ENCODE peak calls at places on chromosomes 12 and 14, in five cellular contexts. V is GM12892; L is Daoy; E is SK-MEL-5; K is stimulated activated CD4-positive, alpha-beta T cell treated with anti-CD3 and anti-CD28 coated beads, Interleukin-2, amount 100 ng/mL, for 48 hours. J is an unnamed sample.

GRCh38 chr12:77231548-77231947 is 166.2 kb upstream of the E2F7 start:
- DNase-seq in L (peak; percentile 85), V (no peak), K (no peak), E (no peak), J (no peak)

GRCh38 chr14:64095620-64096019 is 198.6 kb downstream of the ESR2 start:
- DNase-seq in E (no peak), K (peak; percentile 9), L (no peak), V (no peak), J (no peak)

GRCh38 chr12:64611430-64612286 is 1.4 kb downstream of the RASSF3 start:
- DNase-seq in E (no peak), V (no peak), L (peak; percentile 31), K (no peak), J (peak; percentile 71)

GRCh38 chr14:64938972-64939816 is 3.4 kb downstream of the GPX2 start:
- DNase-seq in E (no peak), L (no peak), K (no peak), V (no peak), J (no peak)

GRCh38 chr14:105467942-105468471 is 6.6 kb upstream of the CRIP2 start:
- DNase-seq in V (no peak), E (no peak), L (no peak), K (no peak), J (no peak)

GRCh38 chr12:115451785-115452736 is 768.1 kb upstream of the TBX3 start:
- DNase-seq in K (no peak), V (peak; percentile 10), E (no peak), L (peak; percentile 58), J (peak; percentile 89)

GRCh38 chr14:72097173-72097783 is 165.0 kb downstream of the RGS6 start:
- DNase-seq in E (no peak), V (no peak), K (no peak), L (no peak), J (no peak)

GRCh38 chr14:72961579-72962335 is 35.5 kb downstream of the DCAF4 start:
- DNase-seq in V (no peak), K (no peak), E (no peak), L (peak; percentile 75), J (peak; percentile 76)

GRCh38 chr12:127555071-127555470 is 711.9 kb upstream of the TMEM132C start:
- DNase-seq in K (no peak), V (no peak), L (no peak), E (no peak), J (no peak)

GRCh38 chr12:132451172-132451835 is 38.6 kb upstream of the FBRSL1 start:
- DNase-seq in E (no peak), L (no peak), V (peak; percentile 75), K (no peak), J (no peak)

GRCh38 chr12:6167327-6168280 is 32.6 kb upstream of the CD9 start:
- DNase-seq in E (peak; percentile 36), K (peak; percentile 60), L (peak; percentile 93), V (no peak), J (peak; percentile 84)

GRCh38 chr12:71476513-71476912 is 36.9 kb downstream of the LGR5 start:
- DNase-seq in L (peak; percentile 76), V (no peak), K (no peak), E (no peak), J (peak; percentile 84)

GRCh38 chr14:67425603-67426002 is 13.6 kb upstream of the PLEK2 start:
- DNase-seq in E (no peak), V (no peak), K (no peak), L (no peak), J (no peak)

GRCh38 chr14:62654641-62655040 is 390.6 kb downstream of the KCNH5 start:
- DNase-seq in V (no peak), L (no peak), E (no peak), K (no peak), J (no peak)

GRCh38 chr12:30064906-30065305 is 281.2 kb upstream of the TMTC1 start:
- DNase-seq in V (no peak), K (no peak), L (no peak), E (no peak), J (no peak)

GRCh38 chr14:60381909-60382308 is 104.0 kb downstream of the C14orf39 start:
- DNase-seq in L (peak; percentile 36), V (no peak), E (no peak), K (no peak), J (no peak)

GRCh38 chr14:85421166-85421877 is 108.6 kb upstream of the FLRT2 start:
- DNase-seq in V (no peak), L (peak; percentile 41), E (no peak), K (no peak), J (peak; percentile 81)

GRCh38 chr12:120680165-120680738 is 6.7 kb upstream of the MLEC start:
- DNase-seq in V (no peak), E (no peak), L (no peak), K (no peak), J (no peak)

GRCh38 chr14:60153996-60154395 is 11.2 kb downstream of the DHRS7 start:
- DNase-seq in L (no peak), E (no peak), K (no peak), V (no peak), J (no peak)

GRCh38 chr12:127620956-127621355 is 646.0 kb upstream of the TMEM132C start:
- DNase-seq in L (no peak), V (no peak), E (no peak), K (no peak), J (no peak)

GRCh38 chr12:116138781-116139180 is 138.7 kb downstream of the MED13L start:
- DNase-seq in L (peak; percentile 39), K (no peak), V (no peak), E (no peak), J (no peak)

GRCh38 chr14:75277000-75277795 is 1.4 kb upstream of the FOS start:
- DNase-seq in E (peak; percentile 72), K (no peak), L (peak; percentile 83), V (peak; percentile 52), J (peak; percentile 96)

GRCh38 chr12:105352049-105352448 is 21.6 kb downstream of the C12orf75 start:
- DNase-seq in K (no peak), E (no peak), L (no peak), V (no peak), J (no peak)

GRCh38 chr12:47736877-47737676 is 11.8 kb upstream of the ENDOU start:
- DNase-seq in V (no peak), K (no peak), L (no peak), E (no peak), J (no peak)

GRCh38 chr14:76349993-76350392 is 25.9 kb upstream of the ESRRB start:
- DNase-seq in V (no peak), L (no peak), K (no peak), E (no peak), J (no peak)

GRCh38 chr14:104820669-104821228 is 19.8 kb downstream of the ZBTB42 start:
- DNase-seq in K (no peak), L (peak; percentile 80), V (no peak), E (peak; percentile 87), J (peak; percentile 92)

GRCh38 chr12:51421266-51421884 is 3.3 kb upstream of the SLC4A8 start:
- DNase-seq in L (peak; percentile 65), V (no peak), E (peak; percentile 82), K (peak; percentile 39), J (peak; percentile 93)

GRCh38 chr14:90576581-90576980 is 179.8 kb downstream of the CALM1 start:
- DNase-seq in E (no peak), L (no peak), V (no peak), K (no peak), J (no peak)

GRCh38 chr12:62799126-62799736 is 135.7 kb downstream of the PPM1H start:
- DNase-seq in L (peak; percentile 83), V (no peak), E (peak; percentile 85), K (peak; percentile 57), J (peak; percentile 90)

GRCh38 chr14:25833341-25834121 is 764.3 kb downstream of the NOVA1 start:
- DNase-seq in E (peak; percentile 75), K (no peak), V (no peak), L (no peak), J (peak; percentile 69)

GRCh38 chr12:118145798-118146156 is 9.9 kb downstream of the PEBP1 start:
- DNase-seq in V (no peak), K (no peak), L (no peak), E (no peak), J (peak; percentile 37)

GRCh38 chr12:5960783-5961182 is 15.7 kb upstream of the ANO2 start:
- DNase-seq in E (no peak), L (no peak), V (no peak), K (no peak), J (peak; percentile 57)

GRCh38 chr14:87944987-87945604 is 47.9 kb downstream of the GALC start:
- DNase-seq in K (no peak), L (peak; percentile 40), E (peak; percentile 49), V (no peak), J (no peak)

GRCh38 chr12:80643961-80644360 is 63.5 kb upstream of the MYF6 start:
- DNase-seq in E (no peak), V (no peak), L (no peak), K (no peak), J (no peak)

J was measured in islet precursor cell.